ENCODE peak calls at places on chromosomes 13 and 19, in six cellular contexts. H is fibroblast of lung, Q is keratinocyte, G is H9, T is PC-9, B is GM23248. V is an unnamed sample.

GRCh38 chr19:52566588-52566987 is 3.5 kb upstream of the ZNF701 start:
- DNase-seq in H (peak), Q (peak), G (no peak), T (peak), B (peak), V (peak)

GRCh38 chr13:48902421-48902820 is 73.3 kb upstream of the FNDC3A start:
- DNase-seq in H (no peak), Q (no peak), G (peak), T (no peak), B (peak), V (no peak)

GRCh38 chr19:49436381-49437017 is 4.8 kb downstream of the SLC17A7 start:
- DNase-seq in H (no peak), Q (no peak), G (peak), T (no peak), B (peak), V (no peak)

GRCh38 chr19:5501907-5502306 is 46.7 kb downstream of the ZNRF4 start:
- DNase-seq in H (no peak), Q (no peak), G (no peak), T (no peak), B (no peak), V (no peak)

GRCh38 chr13:46179576-46180368 is 2.2 kb downstream of the LCP1 start:
- DNase-seq in H (no peak), Q (no peak), G (no peak), T (no peak), B (no peak), V (no peak)

GRCh38 chr19:42089191-42089750 is 13.3 kb downstream of the ZNF574 start:
- DNase-seq in H (no peak), Q (no peak), G (no peak), T (no peak), B (no peak), V (no peak)

GRCh38 chr19:34217952-34218817 is 36.2 kb upstream of the GARRE1 start:
- DNase-seq in H (peak), Q (no peak), G (no peak), T (peak), B (peak), V (peak)

GRCh38 chr19:44356383-44357111 is at the start of gene ZNF112:
- DNase-seq in H (peak), Q (peak), G (peak), T (peak), B (peak), V (peak)

GRCh38 chr13:111599791-111600190 is 279.3 kb downstream of the TEX29 start:
- DNase-seq in H (no peak), Q (no peak), G (peak), T (no peak), B (no peak), V (no peak)

GRCh38 chr13:96388598-96388997 is 298.7 kb downstream of the HS6ST3 start:
- DNase-seq in H (no peak), Q (no peak), G (peak), T (no peak), B (no peak), V (no peak)

GRCh38 chr19:1852294-1852646 is 4.0 kb upstream of the REXO1 start:
- DNase-seq in H (no peak), Q (no peak), G (no peak), T (no peak), B (no peak), V (no peak)

GRCh38 chr19:13396256-13397080 is 109.8 kb downstream of the CACNA1A start:
- DNase-seq in H (peak), Q (peak), G (peak), T (no peak), B (peak), V (peak)

GRCh38 chr13:82356667-82357066 is 1525.6 kb downstream of the SLITRK1 start:
- DNase-seq in H (no peak), Q (no peak), G (no peak), T (no peak), B (peak), V (no peak)

GRCh38 chr19:58338825-58339558 is 12.2 kb downstream of the ZSCAN22 start:
- DNase-seq in H (peak), Q (no peak), G (peak), T (peak), B (peak), V (no peak)

GRCh38 chr13:111153279-111153976 is 38.3 kb downstream of the ARHGEF7 start:
- DNase-seq in H (peak), Q (peak), G (peak), T (peak), B (peak), V (peak)

GRCh38 chr19:35663981-35664380 is 2.3 kb upstream of the UPK1A start:
- DNase-seq in H (no peak), Q (no peak), G (no peak), T (no peak), B (no peak), V (no peak)

GRCh38 chr13:41216160-41216559 is 21.8 kb upstream of the KBTBD7 start:
- DNase-seq in H (peak), Q (peak), G (no peak), T (peak), B (peak), V (peak)

GRCh38 chr19:35344511-35345031 is 3.1 kb upstream of the FFAR1 start:
- DNase-seq in H (no peak), Q (no peak), G (peak), T (no peak), B (no peak), V (no peak)

GRCh38 chr13:88086577-88086976 is 415.4 kb downstream of the SLITRK5 start:
- DNase-seq in H (peak), Q (no peak), G (no peak), T (no peak), B (peak), V (peak)

GRCh38 chr19:4284176-4284958 is 5.3 kb downstream of the SHD start:
- DNase-seq in H (no peak), Q (no peak), G (peak), T (peak), B (peak), V (no peak)

GRCh38 chr19:5166262-5166661 is 174.3 kb downstream of the PTPRS start:
- DNase-seq in H (peak), Q (no peak), G (no peak), T (peak), B (peak), V (peak)

GRCh38 chr13:48156466-48156865 is 61.6 kb upstream of the MED4 start:
- DNase-seq in H (no peak), Q (no peak), G (peak), T (no peak), B (no peak), V (no peak)

GRCh38 chr19:16569609-16570320 is 2.5 kb downstream of the SLC35E1 start:
- DNase-seq in H (no peak), Q (no peak), G (no peak), T (peak), B (peak), V (no peak)

GRCh38 chr13:21330126-21330861 is 128.8 kb downstream of the ZDHHC20 start:
- DNase-seq in H (no peak), Q (no peak), G (no peak), T (no peak), B (no peak), V (no peak)

GRCh38 chr13:73417012-73417615 is 358.3 kb downstream of the KLF5 start:
- DNase-seq in H (no peak), Q (no peak), G (no peak), T (no peak), B (peak), V (no peak)

GRCh38 chr13:59261928-59262488 is 901.7 kb downstream of the DIAPH3 start:
- DNase-seq in H (no peak), Q (no peak), G (peak), T (no peak), B (no peak), V (no peak)

GRCh38 chr19:7953576-7953975 is 10.1 kb upstream of the TIMM44 start:
- DNase-seq in H (no peak), Q (no peak), G (no peak), T (no peak), B (no peak), V (no peak)

GRCh38 chr13:92510416-92510815 is 716.2 kb upstream of the GPC6 start:
- DNase-seq in H (peak), Q (peak), G (no peak), T (no peak), B (no peak), V (peak)

GRCh38 chr13:71015516-71015915 is 851.5 kb downstream of the DACH1 start:
- DNase-seq in H (no peak), Q (no peak), G (no peak), T (no peak), B (no peak), V (no peak)

GRCh38 chr13:20451397-20451796 is 74.3 kb downstream of the CRYL1 start:
- DNase-seq in H (no peak), Q (no peak), G (no peak), T (no peak), B (no peak), V (no peak)

GRCh38 chr13:73082471-73082870 is 23.7 kb downstream of the KLF5 start:
- DNase-seq in H (no peak), Q (no peak), G (no peak), T (no peak), B (no peak), V (no peak)

GRCh38 chr19:9940778-9941177 is 4.5 kb upstream of the OLFM2 start:
- DNase-seq in H (peak), Q (no peak), G (no peak), T (peak), B (no peak), V (no peak)

GRCh38 chr19:27822336-27822735 is 1390.6 kb downstream of the UQCRFS1 start:
- DNase-seq in H (peak), Q (no peak), G (no peak), T (no peak), B (peak), V (peak)

GRCh38 chr19:3075605-3076431 is 13.5 kb upstream of the TLE5 start:
- DNase-seq in H (no peak), Q (no peak), G (peak), T (no peak), B (peak), V (no peak)

GRCh38 chr13:108427355-108427754 is 157.8 kb downstream of the TNFSF13B start:
- DNase-seq in H (peak), Q (no peak), G (no peak), T (no peak), B (no peak), V (no peak)

DNA sequence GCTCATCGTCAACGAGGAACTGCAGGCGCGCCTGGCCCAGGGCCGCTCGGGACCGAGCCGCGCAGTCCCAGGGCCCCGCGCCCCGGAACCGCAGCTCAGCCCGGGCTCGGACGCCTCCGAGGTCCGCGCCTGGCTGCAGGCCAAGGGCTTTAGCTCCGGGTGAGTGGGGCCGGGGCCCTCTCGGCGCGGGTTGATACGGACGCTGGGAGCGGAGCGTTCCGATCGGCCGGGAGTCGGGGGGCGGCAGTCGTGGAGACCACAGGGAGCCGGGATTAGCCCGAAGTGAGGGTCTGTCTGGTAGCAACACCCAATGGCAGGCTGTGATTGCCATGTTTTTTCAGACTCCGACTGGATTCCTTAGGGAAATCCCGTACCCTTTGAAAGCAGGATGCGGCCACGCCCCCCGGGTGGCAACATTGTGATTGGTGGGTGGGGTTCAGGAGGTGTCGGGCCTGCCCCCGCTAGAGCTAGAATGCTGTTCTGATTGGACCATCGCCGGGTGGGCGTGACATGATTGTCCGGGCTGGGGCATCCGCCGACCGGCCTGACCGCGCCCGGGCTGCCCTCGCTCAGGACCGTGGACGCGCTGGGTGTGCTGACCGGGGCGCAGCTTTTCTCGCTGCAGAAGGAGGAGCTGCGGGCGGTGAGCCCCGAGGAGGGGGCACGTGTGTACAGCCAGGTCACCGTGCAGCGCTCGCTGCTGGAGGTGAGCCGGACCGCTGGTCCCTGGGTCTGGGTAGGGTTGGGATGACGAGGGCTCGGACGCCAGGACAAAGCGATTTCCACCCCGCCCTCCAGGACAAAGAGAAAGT is 11.3 kb downstream of the EPS8L1 start:
- DNase-seq in H (peak), Q (no peak), G (peak), T (peak), B (peak), V (peak)
- H3K4me2 ChIP-seq in H (peak), Q (peak), G (peak), T (no peak), B (peak), V (peak)

GRCh38 chr13:95129004-95129403 is 172.2 kb downstream of the ABCC4 start:
- DNase-seq in H (no peak), Q (no peak), G (no peak), T (no peak), B (no peak), V (no peak)
- H3K4me2 ChIP-seq in H (no peak), Q (no peak), G (no peak), T (no peak), B (no peak), V (no peak)

GRCh38 chr13:25778302-25778701 is 273.5 kb downstream of the SHISA2 start:
- DNase-seq in H (no peak), Q (no peak), G (no peak), T (no peak), B (no peak), V (no peak)
- H3K4me2 ChIP-seq in H (no peak), Q (no peak), G (no peak), T (no peak), B (no peak), V (no peak)

GRCh38 chr13:29921542-29921941 is 71.1 kb upstream of the UBL3 start:
- DNase-seq in H (no peak), Q (no peak), G (no peak), T (no peak), B (no peak), V (no peak)

GRCh38 chr13:29924482-29924884 is 74.1 kb upstream of the UBL3 start:
- DNase-seq in H (peak), Q (no peak), G (no peak), T (peak), B (peak), V (peak)

GRCh38 chr13:29922281-29922821 is 71.9 kb upstream of the UBL3 start:
- DNase-seq in H (peak), Q (no peak), G (no peak), T (peak), B (peak), V (peak)

GRCh38 chr13:29923554-29924481 is 73.4 kb upstream of the UBL3 start:
- DNase-seq in H (peak), Q (no peak), G (peak), T (peak), B (peak), V (peak)

DNA sequence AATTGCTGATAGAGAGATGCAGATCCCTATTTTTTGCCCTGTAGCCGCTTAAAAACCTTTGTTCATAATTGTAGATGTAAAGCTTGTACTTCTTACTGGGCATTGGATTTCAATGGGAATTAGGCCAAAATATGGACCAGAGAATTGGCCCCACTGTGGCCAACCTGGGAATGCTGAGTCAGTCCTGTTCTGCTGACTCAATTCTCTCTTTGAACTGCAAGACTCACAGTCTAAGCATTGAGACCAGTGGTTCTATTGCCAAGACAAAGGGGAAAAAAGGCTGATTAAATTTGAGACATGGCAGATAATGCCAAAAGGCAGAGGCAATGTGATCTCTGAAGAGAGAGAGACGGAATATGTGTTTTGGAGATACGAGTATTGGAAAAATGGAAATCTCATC is 72.5 kb upstream of the UBL3 start:
- DNase-seq in H (peak), Q (no peak), G (no peak), T (no peak), B (peak), V (peak)
- H3K4me2 ChIP-seq in H (no peak), Q (peak), G (no peak), T (peak), B (peak), V (peak)